ENCODE peak calls at places on chromosomes 16 and 17, in seven cellular contexts. P is cardiac muscle cell, N is IMR-90, F is spleen, W is A549, L is left ventricle myocardium inferior, K is heart left ventricle. S is an unnamed sample.

GRCh38 chr16:3122926-3123570 is 10.7 kb downstream of the ZNF205 start:
- DNase-seq in N (no peak), F (no peak), K (no peak), L (no peak), P (no peak), W (no peak), S (no peak)

GRCh38 chr16:83968483-83968865 is 430 bp downstream of the NECAB2 start:
- DNase-seq in L (no peak), F (no peak), W (no peak), P (no peak), K (no peak), N (no peak), S (no peak)

GRCh38 chr17:57068707-57069106 is 16.3 kb upstream of the AKAP1 start:
- DNase-seq in P (no peak), L (no peak), W (no peak), F (no peak), K (no peak), N (no peak), S (no peak)

GRCh38 chr17:181213-182163 is at the start of gene DOC2B:
- DNase-seq in F (peak; percentile 89), L (peak; percentile 61), W (peak; percentile 80), P (peak; percentile 41), K (peak; percentile 52), N (peak; percentile 27), S (peak; percentile 58)

GRCh38 chr16:25066747-25067631 is 44.6 kb upstream of the LCMT1 start:
- DNase-seq in P (peak; percentile 77), L (peak; percentile 86), K (peak; percentile 89), F (peak; percentile 97), W (peak; percentile 85), N (peak; percentile 61), S (peak; percentile 76)

GRCh38 chr16:25109643-25110042 is 1.9 kb upstream of the LCMT1 start:
- DNase-seq in K (peak; percentile 64), P (peak; percentile 91), N (peak; percentile 98), F (no peak), W (peak; percentile 78), L (no peak), S (peak; percentile 91)

GRCh38 chr17:27283057-27283456 is 10.9 kb upstream of the WSB1 start:
- DNase-seq in L (no peak), K (no peak), W (no peak), P (no peak), N (no peak), F (no peak), S (no peak)

GRCh38 chr16:1188781-1189189 is 35.9 kb downstream of the CACNA1H start:
- DNase-seq in W (no peak), P (peak; percentile 49), K (peak; percentile 46), L (peak; percentile 46), N (peak; percentile 30), F (no peak), S (peak; percentile 7)

DNA sequence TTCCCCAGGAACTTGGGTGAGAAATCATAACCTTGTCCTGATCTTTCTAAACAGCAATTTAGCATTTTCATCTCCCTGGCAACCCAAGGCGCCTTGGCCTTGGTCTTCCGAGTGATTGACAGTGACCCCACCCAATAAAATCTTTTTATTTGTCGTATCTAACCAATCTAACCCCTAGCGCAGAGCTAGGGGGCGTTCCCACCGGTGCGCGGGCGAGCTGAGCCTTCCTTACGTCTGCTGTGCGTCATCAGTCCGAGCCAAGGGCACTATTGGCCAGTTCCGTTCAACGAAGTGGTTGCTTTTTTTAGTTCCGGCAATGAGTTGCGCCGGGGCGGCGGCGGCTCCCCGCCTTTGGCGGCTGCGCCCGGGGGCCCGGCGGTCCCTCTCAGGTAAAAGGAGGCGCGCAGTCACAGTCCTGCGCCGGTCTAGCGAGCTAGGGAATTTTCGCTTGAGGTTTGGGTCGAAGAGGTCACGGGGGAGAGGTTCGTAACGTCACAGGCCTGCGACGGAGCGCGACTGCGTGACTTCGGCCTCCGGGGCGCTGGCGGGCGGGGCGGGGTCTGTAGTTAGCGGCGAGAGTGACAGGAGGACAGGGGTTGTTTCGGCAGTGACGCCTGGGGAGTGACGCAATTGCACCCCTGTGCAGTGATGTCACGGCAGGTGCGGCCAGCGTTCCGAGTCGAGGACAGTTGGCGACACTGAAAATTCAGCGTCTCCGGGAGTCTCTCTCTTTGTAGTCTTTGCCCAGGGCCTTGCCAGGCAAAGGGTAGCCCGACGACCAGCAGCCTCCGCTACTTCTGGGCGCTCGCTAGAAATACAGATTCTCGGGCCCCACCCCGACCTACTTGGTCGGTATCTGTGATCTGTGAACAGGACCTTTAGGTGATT is at the start of gene COQ7:
- DNase-seq in W (peak; percentile 95), K (peak; percentile 99), F (peak; percentile 99), L (peak; percentile 98), P (peak; percentile 100), N (peak; percentile 100), S (peak; percentile 100)
- TF ChIP-seq CTCF in W (no peak), K (peak; percentile 32), F (no peak), L (no peak), P (no peak), N (no peak), S (no peak)

DNA sequence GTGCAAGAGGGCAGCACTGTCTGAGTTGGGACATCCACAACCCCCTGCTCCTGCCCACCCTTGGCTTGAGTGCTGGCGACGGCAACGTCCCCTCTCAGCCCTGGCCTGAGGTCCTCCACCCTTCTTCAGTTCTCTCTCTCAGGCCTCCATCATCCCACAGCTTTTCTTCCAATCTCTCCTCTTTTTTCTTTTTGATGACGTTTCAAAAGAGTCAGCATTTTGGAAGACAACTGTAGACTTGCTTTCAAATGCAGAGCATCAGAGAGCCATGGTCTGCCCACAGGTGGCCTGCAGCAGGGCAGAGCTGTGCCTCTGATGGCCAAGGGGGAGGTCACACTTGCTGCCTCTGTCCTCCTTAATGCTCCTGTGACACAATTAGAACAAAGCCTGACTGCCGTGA is 775.4 kb downstream of the KCNJ18 start:
- DNase-seq in F (no peak), K (no peak), N (no peak), L (no peak), P (no peak), W (no peak), S (no peak)
- H3K9me3 ChIP-seq in F (peaks cover 6% of the 10 kb centered on the region), K (no peaks in the 10 kb centered on the region), N (peaks cover 26% of the 10 kb centered on the region), L (no peaks in the 10 kb centered on the region), P (no peaks in the 10 kb centered on the region), W (no peaks in the 10 kb centered on the region), S (no peaks in the 10 kb centered on the region)

DNA sequence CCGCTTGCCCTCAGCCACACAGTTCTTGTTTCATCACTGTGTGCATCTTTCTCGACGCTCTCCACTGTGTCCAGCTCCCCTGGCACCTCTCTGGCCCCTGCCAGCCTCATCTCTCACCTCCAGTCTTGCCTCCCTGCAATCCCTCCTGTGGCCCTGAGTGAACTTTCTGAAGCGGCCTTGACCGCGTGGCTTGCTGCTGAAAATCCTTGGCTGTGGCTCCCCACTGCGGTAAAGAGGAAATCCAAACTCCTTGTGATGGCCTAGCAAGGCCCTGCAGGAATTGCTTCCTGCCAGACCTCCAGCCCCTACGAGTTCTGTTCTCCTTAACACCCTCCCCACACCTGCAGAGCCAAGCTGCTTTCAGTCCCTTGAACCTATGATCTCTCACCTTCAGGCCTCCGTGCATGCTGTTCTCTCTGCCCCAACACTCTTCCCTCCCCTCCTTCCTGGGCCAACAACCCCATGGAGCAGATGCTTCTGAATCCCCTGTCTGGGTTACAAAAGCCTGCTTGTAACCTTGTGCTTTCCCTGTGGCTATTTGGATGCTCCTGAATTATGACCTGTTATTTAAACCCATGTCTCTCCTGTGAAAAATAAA is 33.6 kb upstream of the BRD7 start:
- DNase-seq in P (no peak), K (no peak), W (no peak), N (no peak), L (no peak), F (no peak), S (no peak)
- TF ChIP-seq CTCF in P (no peak), K (no peak), W (no peak), N (no peak), L (no peak), F (no peak), S (no peak)

DNA sequence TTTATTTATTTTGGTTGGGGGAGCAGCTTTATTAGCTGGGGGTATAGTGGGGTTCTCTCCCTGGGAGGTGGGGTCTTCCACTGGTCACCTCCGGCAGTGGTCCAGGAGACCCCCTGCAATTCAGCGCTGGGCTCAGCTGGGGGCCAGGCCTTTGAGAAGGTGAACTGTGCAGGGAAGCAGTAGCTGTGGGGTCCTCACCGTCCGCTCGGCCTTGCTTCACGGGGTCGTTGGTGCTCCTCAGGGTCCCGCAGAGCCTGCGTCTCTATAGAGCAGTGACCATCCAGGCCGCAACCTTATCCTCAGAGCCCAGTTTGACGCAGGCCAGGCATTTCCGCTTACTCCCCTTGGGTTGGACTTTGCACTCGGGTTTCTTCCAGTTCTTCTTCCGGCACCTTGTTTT is 1954.7 kb downstream of the TP53TG3F start:
- DNase-seq in L (no peak), K (no peak), W (no peak), P (no peak), N (no peak), F (no peak), S (no peak)
- H3K9me3 ChIP-seq in L (peaks cover 8% of the 10 kb centered on the region), K (peaks cover 25% of the 10 kb centered on the region), W (no peaks in the 10 kb centered on the region), P (peaks cover 2% of the 10 kb centered on the region), N (peaks cover 4% of the 10 kb centered on the region), F (peaks cover 59% of the 10 kb centered on the region), S (no peaks in the 10 kb centered on the region)

GRCh38 chr17:76074390-76075363 is at the start of gene GALR2:
- DNase-seq in W (peak; percentile 30), N (no peak), L (no peak), P (no peak), K (no peak), F (peak; percentile 78), S (no peak)

GRCh38 chr17:76076765-76077581 is 2.0 kb upstream of the ZACN start:
- DNase-seq in K (no peak), N (peak; percentile 41), F (peak; percentile 80), P (no peak), L (no peak), W (no peak), S (no peak)

GRCh38 chr17:76077582-76078110 is 1.3 kb upstream of the ZACN start:
- DNase-seq in L (no peak), F (no peak), N (no peak), K (no peak), P (no peak), W (peak; percentile 54), S (no peak)

GRCh38 chr17:76076100-76076764 is 1.7 kb downstream of the GALR2 start:
- DNase-seq in K (no peak), W (no peak), F (no peak), L (no peak), P (no peak), N (no peak), S (no peak)

GRCh38 chr17:76075364-76076099 is 951 bp downstream of the GALR2 start:
- DNase-seq in K (no peak), N (no peak), P (no peak), L (no peak), W (peak; percentile 57), F (no peak), S (no peak)
- TF ChIP-seq CTCF in K (peak; percentile 12), N (no peak), P (peak; percentile 14), L (no peak), W (peak; percentile 47), F (no peak), S (no peak)

GRCh38 chr17:22267019-22267418 is 574.7 kb downstream of the KCNJ18 start:
- DNase-seq in F (no peak), P (no peak), N (no peak), K (no peak), L (no peak), W (no peak), S (no peak)
- H3K9me3 ChIP-seq in F (peaks cover 30% of the 10 kb centered on the region), P (no peaks in the 10 kb centered on the region), N (peaks cover 35% of the 10 kb centered on the region), K (no peaks in the 10 kb centered on the region), L (no peaks in the 10 kb centered on the region), W (no peaks in the 10 kb centered on the region), S (no peaks in the 10 kb centered on the region)